ENCODE peak calls at places on chromosome 13, in seven cellular contexts. One of them, this sample, is unnamed.

GRCh38 chr13:26061947-26062346 is 10.1 kb upstream of the SHISA2 start:
- DNase-seq in neuronal stem cell: no peak
- DNase-seq in lower lobe of right lung: no peak
- DNase-seq in cardiac muscle cell: peak; percentile 73
- DNase-seq in adipocyte: peak; percentile 77
- DNase-seq in MG63: peak; percentile 71
- DNase-seq in left ventricle myocardium inferior: no peak
- DNase-seq in this sample: peak; percentile 68

GRCh38 chr13:106507560-106508274 is 27.7 kb downstream of the EFNB2 start:
- DNase-seq in MG63: no peak
- DNase-seq in left ventricle myocardium inferior: no peak
- DNase-seq in lower lobe of right lung: no peak
- DNase-seq in neuronal stem cell: no peak
- DNase-seq in adipocyte: peak; percentile 78
- DNase-seq in cardiac muscle cell: peak; percentile 96
- DNase-seq in this sample: peak; percentile 98

GRCh38 chr13:74200081-74200480 is 65.9 kb upstream of the KLF12 start:
- DNase-seq in adipocyte: peak; percentile 39
- DNase-seq in cardiac muscle cell: no peak
- DNase-seq in neuronal stem cell: no peak
- DNase-seq in MG63: no peak
- DNase-seq in lower lobe of right lung: no peak
- DNase-seq in left ventricle myocardium inferior: no peak
- DNase-seq in this sample: peak; percentile 66

GRCh38 chr13:82672248-82672647 is 1210.0 kb downstream of the SLITRK1 start:
- DNase-seq in lower lobe of right lung: no peak
- DNase-seq in cardiac muscle cell: no peak
- DNase-seq in left ventricle myocardium inferior: no peak
- DNase-seq in MG63: no peak
- DNase-seq in adipocyte: peak; percentile 8
- DNase-seq in neuronal stem cell: no peak
- DNase-seq in this sample: no peak

GRCh38 chr13:59681630-59682311 is 482.0 kb downstream of the DIAPH3 start:
- DNase-seq in cardiac muscle cell: no peak
- DNase-seq in left ventricle myocardium inferior: no peak
- DNase-seq in MG63: no peak
- DNase-seq in adipocyte: peak; percentile 46
- DNase-seq in neuronal stem cell: no peak
- DNase-seq in lower lobe of right lung: no peak
- DNase-seq in this sample: peak; percentile 69

GRCh38 chr13:97913206-97913605 is 40.3 kb upstream of the IPO5 start:
- DNase-seq in MG63: no peak
- DNase-seq in left ventricle myocardium inferior: no peak
- DNase-seq in adipocyte: no peak
- DNase-seq in lower lobe of right lung: no peak
- DNase-seq in neuronal stem cell: no peak
- DNase-seq in cardiac muscle cell: peak; percentile 29
- DNase-seq in this sample: no peak

GRCh38 chr13:34162545-34162936 is 344.6 kb downstream of the RFC3 start:
- DNase-seq in lower lobe of right lung: no peak
- DNase-seq in left ventricle myocardium inferior: no peak
- DNase-seq in neuronal stem cell: no peak
- DNase-seq in adipocyte: peak; percentile 61
- DNase-seq in MG63: no peak
- DNase-seq in cardiac muscle cell: peak; percentile 27
- DNase-seq in this sample: peak; percentile 94

GRCh38 chr13:45007225-45007624 is 17.9 kb downstream of the GPALPP1 start:
- DNase-seq in neuronal stem cell: no peak
- DNase-seq in cardiac muscle cell: no peak
- DNase-seq in adipocyte: no peak
- DNase-seq in lower lobe of right lung: no peak
- DNase-seq in MG63: no peak
- DNase-seq in left ventricle myocardium inferior: no peak
- DNase-seq in this sample: no peak

GRCh38 chr13:42873081-42873480 is 91.7 kb downstream of the FAM216B start:
- DNase-seq in MG63: no peak
- DNase-seq in left ventricle myocardium inferior: no peak
- DNase-seq in neuronal stem cell: no peak
- DNase-seq in adipocyte: no peak
- DNase-seq in lower lobe of right lung: no peak
- DNase-seq in cardiac muscle cell: no peak
- DNase-seq in this sample: no peak

GRCh38 chr13:105603283-105603682 is 932.2 kb downstream of the EFNB2 start:
- DNase-seq in lower lobe of right lung: no peak
- DNase-seq in MG63: no peak
- DNase-seq in adipocyte: no peak
- DNase-seq in left ventricle myocardium inferior: no peak
- DNase-seq in cardiac muscle cell: no peak
- DNase-seq in neuronal stem cell: no peak
- DNase-seq in this sample: peak; percentile 40

GRCh38 chr13:40185393-40185792 is 481.0 kb downstream of the FOXO1 start:
- DNase-seq in left ventricle myocardium inferior: no peak
- DNase-seq in lower lobe of right lung: no peak
- DNase-seq in neuronal stem cell: no peak
- DNase-seq in adipocyte: no peak
- DNase-seq in cardiac muscle cell: no peak
- DNase-seq in MG63: no peak
- DNase-seq in this sample: no peak

GRCh38 chr13:24443366-24443765 is 69.2 kb downstream of the PARP4 start:
- DNase-seq in cardiac muscle cell: no peak
- DNase-seq in MG63: no peak
- DNase-seq in lower lobe of right lung: no peak
- DNase-seq in adipocyte: no peak
- DNase-seq in neuronal stem cell: no peak
- DNase-seq in left ventricle myocardium inferior: no peak
- DNase-seq in this sample: no peak

GRCh38 chr13:95185311-95185710 is 115.9 kb downstream of the ABCC4 start:
- DNase-seq in lower lobe of right lung: no peak
- DNase-seq in MG63: no peak
- DNase-seq in adipocyte: no peak
- DNase-seq in neuronal stem cell: no peak
- DNase-seq in left ventricle myocardium inferior: no peak
- DNase-seq in cardiac muscle cell: no peak
- DNase-seq in this sample: no peak

GRCh38 chr13:43730642-43731041 is 56.1 kb downstream of the ENOX1 start:
- DNase-seq in cardiac muscle cell: peak; percentile 33
- DNase-seq in MG63: peak; percentile 15
- DNase-seq in neuronal stem cell: no peak
- DNase-seq in adipocyte: no peak
- DNase-seq in lower lobe of right lung: no peak
- DNase-seq in left ventricle myocardium inferior: no peak
- DNase-seq in this sample: peak; percentile 36

GRCh38 chr13:107216046-107216715 is 648.2 kb upstream of the ARGLU1 start:
- DNase-seq in lower lobe of right lung: no peak
- DNase-seq in adipocyte: no peak
- DNase-seq in left ventricle myocardium inferior: no peak
- DNase-seq in neuronal stem cell: no peak
- DNase-seq in MG63: peak; percentile 53
- DNase-seq in cardiac muscle cell: no peak
- DNase-seq in this sample: no peak

GRCh38 chr13:39527961-39528720 is 74.9 kb downstream of the LHFPL6 start:
- DNase-seq in cardiac muscle cell: peak; percentile 83
- DNase-seq in lower lobe of right lung: no peak
- DNase-seq in MG63: peak; percentile 83
- DNase-seq in adipocyte: peak; percentile 90
- DNase-seq in neuronal stem cell: no peak
- DNase-seq in left ventricle myocardium inferior: no peak
- DNase-seq in this sample: peak; percentile 89

GRCh38 chr13:52001120-52001731 is 10.0 kb downstream of the ATP7B start:
- DNase-seq in neuronal stem cell: no peak
- DNase-seq in MG63: no peak
- DNase-seq in cardiac muscle cell: peak; percentile 64
- DNase-seq in adipocyte: peak; percentile 71
- DNase-seq in left ventricle myocardium inferior: no peak
- DNase-seq in lower lobe of right lung: no peak
- DNase-seq in this sample: peak; percentile 71

GRCh38 chr13:114282143-114282685 is 813 bp downstream of the UPF3A start:
- DNase-seq in left ventricle myocardium inferior: peak; percentile 21
- DNase-seq in neuronal stem cell: peak; percentile 69
- DNase-seq in MG63: peak; percentile 43
- DNase-seq in adipocyte: peak; percentile 86
- DNase-seq in lower lobe of right lung: peak; percentile 68
- DNase-seq in cardiac muscle cell: no peak
- DNase-seq in this sample: peak; percentile 73

GRCh38 chr13:114284680-114285079 is 3.3 kb downstream of the UPF3A start:
- DNase-seq in lower lobe of right lung: no peak
- DNase-seq in cardiac muscle cell: no peak
- DNase-seq in adipocyte: no peak
- DNase-seq in MG63: no peak
- DNase-seq in left ventricle myocardium inferior: no peak
- DNase-seq in neuronal stem cell: no peak
- DNase-seq in this sample: no peak

GRCh38 chr13:114281351-114282142 is at the start of gene UPF3A:
- DNase-seq in MG63: peak; percentile 94
- DNase-seq in left ventricle myocardium inferior: peak; percentile 93
- DNase-seq in neuronal stem cell: peak; percentile 95
- DNase-seq in adipocyte: peak; percentile 96
- DNase-seq in cardiac muscle cell: peak; percentile 97
- DNase-seq in lower lobe of right lung: peak; percentile 92
- DNase-seq in this sample: peak; percentile 90

GRCh38 chr13:114285166-114285808 is 3.9 kb downstream of the UPF3A start:
- DNase-seq in cardiac muscle cell: no peak
- DNase-seq in left ventricle myocardium inferior: no peak
- DNase-seq in neuronal stem cell: no peak
- DNase-seq in adipocyte: no peak
- DNase-seq in lower lobe of right lung: no peak
- DNase-seq in MG63: no peak
- DNase-seq in this sample: peak; percentile 51

GRCh38 chr13:114283581-114283980 is 2.2 kb downstream of the UPF3A start:
- DNase-seq in cardiac muscle cell: no peak
- DNase-seq in MG63: no peak
- DNase-seq in neuronal stem cell: no peak
- DNase-seq in left ventricle myocardium inferior: no peak
- DNase-seq in adipocyte: no peak
- DNase-seq in lower lobe of right lung: no peak
- DNase-seq in this sample: no peak
- H3K36me3 ChIP-seq in cardiac muscle cell: peaks cover 20% of the 10 kb centered on the region
- H3K36me3 ChIP-seq in MG63: peaks cover 43% of the 10 kb centered on the region
- H3K36me3 ChIP-seq in neuronal stem cell: peaks cover 16% of the 10 kb centered on the region
- H3K36me3 ChIP-seq in left ventricle myocardium inferior: peaks cover 30% of the 10 kb centered on the region
- H3K36me3 ChIP-seq in adipocyte: peaks cover 41% of the 10 kb centered on the region
- H3K36me3 ChIP-seq in lower lobe of right lung: peaks cover 44% of the 10 kb centered on the region
- H3K36me3 ChIP-seq in this sample: peaks cover 6% of the 10 kb centered on the region

DNA sequence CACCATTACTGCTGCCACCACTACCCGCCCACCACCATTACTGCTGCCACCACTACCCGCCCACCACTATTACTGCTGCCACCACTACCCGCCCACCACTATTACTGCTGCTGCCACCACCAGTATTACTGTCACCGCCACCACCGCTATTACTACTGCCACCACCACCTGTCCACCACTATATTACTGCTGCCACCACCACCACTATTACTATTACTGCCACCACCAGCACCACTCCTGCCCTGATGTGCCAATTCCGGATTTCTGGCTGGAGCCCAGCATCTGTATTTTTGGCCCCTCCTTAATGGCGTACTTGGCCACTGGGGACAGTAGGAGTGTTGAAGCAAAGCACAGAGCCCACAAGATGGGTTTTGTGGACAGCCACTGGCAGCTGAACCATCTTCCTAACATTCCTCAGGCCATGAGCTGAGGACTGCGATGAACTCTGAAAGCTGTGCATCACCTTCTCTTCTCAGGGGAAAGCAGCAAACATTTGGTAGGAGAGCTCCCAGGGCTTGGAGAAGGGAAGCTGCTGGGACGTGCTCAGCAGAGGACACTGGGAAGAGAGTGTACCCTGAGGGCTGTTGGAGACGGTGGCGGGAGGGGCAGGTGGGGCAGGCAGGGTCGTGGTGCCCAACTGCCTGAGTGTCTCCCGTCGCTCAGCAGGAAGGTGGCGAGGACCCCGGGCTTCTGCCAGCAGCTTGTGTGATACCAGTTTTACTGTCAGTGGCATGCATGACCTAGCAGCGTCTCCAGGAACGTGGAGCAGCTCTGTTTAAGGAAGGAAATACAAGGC is 23.0 kb downstream of the CUL4A start:
- DNase-seq in lower lobe of right lung: no peak
- DNase-seq in adipocyte: no peak
- DNase-seq in left ventricle myocardium inferior: no peak
- DNase-seq in neuronal stem cell: no peak
- DNase-seq in cardiac muscle cell: no peak
- DNase-seq in MG63: no peak
- DNase-seq in this sample: no peak
- H3K36me3 ChIP-seq in lower lobe of right lung: peaks cover 83% of the 10 kb centered on the region
- H3K36me3 ChIP-seq in adipocyte: peaks cover 74% of the 10 kb centered on the region
- H3K36me3 ChIP-seq in left ventricle myocardium inferior: peaks cover 86% of the 10 kb centered on the region
- H3K36me3 ChIP-seq in neuronal stem cell: peaks cover 26% of the 10 kb centered on the region
- H3K36me3 ChIP-seq in cardiac muscle cell: peaks cover 33% of the 10 kb centered on the region
- H3K36me3 ChIP-seq in MG63: peaks cover 47% of the 10 kb centered on the region
- H3K36me3 ChIP-seq in this sample: peaks cover 24% of the 10 kb centered on the region

GRCh38 chr13:33114146-33114545 is 97.9 kb downstream of the KL start:
- DNase-seq in lower lobe of right lung: no peak
- DNase-seq in adipocyte: no peak
- DNase-seq in cardiac muscle cell: no peak
- DNase-seq in neuronal stem cell: no peak
- DNase-seq in MG63: no peak
- DNase-seq in left ventricle myocardium inferior: no peak
- DNase-seq in this sample: no peak

GRCh38 chr13:33111414-33112110 is 95.3 kb downstream of the KL start:
- DNase-seq in MG63: peak; percentile 44
- DNase-seq in cardiac muscle cell: peak; percentile 65
- DNase-seq in adipocyte: no peak
- DNase-seq in lower lobe of right lung: no peak
- DNase-seq in left ventricle myocardium inferior: peak; percentile 37
- DNase-seq in neuronal stem cell: no peak
- DNase-seq in this sample: peak; percentile 69

GRCh38 chr13:33110386-33110712 is 94.1 kb downstream of the KL start:
- DNase-seq in cardiac muscle cell: no peak
- DNase-seq in left ventricle myocardium inferior: no peak
- DNase-seq in MG63: no peak
- DNase-seq in adipocyte: no peak
- DNase-seq in neuronal stem cell: no peak
- DNase-seq in lower lobe of right lung: no peak
- DNase-seq in this sample: no peak

GRCh38 chr13:33110713-33111413 is 94.6 kb downstream of the KL start:
- DNase-seq in lower lobe of right lung: peak; percentile 52
- DNase-seq in adipocyte: no peak
- DNase-seq in left ventricle myocardium inferior: peak; percentile 65
- DNase-seq in neuronal stem cell: no peak
- DNase-seq in MG63: peak; percentile 77
- DNase-seq in cardiac muscle cell: peak; percentile 32
- DNase-seq in this sample: peak; percentile 71

DNA sequence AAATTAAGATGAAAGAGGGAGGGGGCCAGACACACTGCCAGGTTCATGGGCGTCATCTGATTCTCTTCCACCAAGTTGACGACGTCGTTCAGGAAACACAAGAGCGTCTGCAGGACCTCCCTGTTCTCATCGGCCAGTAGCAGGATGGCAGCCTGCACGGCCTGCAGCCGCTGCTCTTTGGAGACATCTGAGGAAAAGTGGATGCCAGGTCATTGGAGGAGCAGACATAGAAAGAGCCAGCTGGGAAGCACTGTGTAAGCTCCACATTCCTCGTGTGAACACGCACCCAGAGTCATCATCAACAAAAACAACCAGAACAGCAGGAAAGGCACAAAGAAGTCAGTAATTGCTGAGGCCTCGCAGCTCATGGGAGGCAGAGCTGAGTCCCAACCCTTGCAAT is 96.5 kb downstream of the KL start:
- DNase-seq in cardiac muscle cell: no peak
- DNase-seq in MG63: no peak
- DNase-seq in neuronal stem cell: no peak
- DNase-seq in left ventricle myocardium inferior: no peak
- DNase-seq in adipocyte: no peak
- DNase-seq in lower lobe of right lung: no peak
- DNase-seq in this sample: no peak
- H3K36me3 ChIP-seq in cardiac muscle cell: peaks cover 37% of the 10 kb centered on the region
- H3K36me3 ChIP-seq in MG63: peaks cover 85% of the 10 kb centered on the region
- H3K36me3 ChIP-seq in neuronal stem cell: no peaks in the 10 kb centered on the region
- H3K36me3 ChIP-seq in left ventricle myocardium inferior: peaks cover 87% of the 10 kb centered on the region
- H3K36me3 ChIP-seq in adipocyte: peaks cover 59% of the 10 kb centered on the region
- H3K36me3 ChIP-seq in lower lobe of right lung: peaks cover 90% of the 10 kb centered on the region
- H3K36me3 ChIP-seq in this sample: peaks cover 25% of the 10 kb centered on the region

GRCh38 chr13:36325912-36326311 is 20.3 kb downstream of the SPART start:
- DNase-seq in lower lobe of right lung: no peak
- DNase-seq in cardiac muscle cell: no peak
- DNase-seq in MG63: no peak
- DNase-seq in neuronal stem cell: no peak
- DNase-seq in left ventricle myocardium inferior: no peak
- DNase-seq in adipocyte: no peak
- DNase-seq in this sample: no peak
- H3K36me3 ChIP-seq in lower lobe of right lung: peaks cover 89% of the 10 kb centered on the region
- H3K36me3 ChIP-seq in cardiac muscle cell: peaks cover 37% of the 10 kb centered on the region
- H3K36me3 ChIP-seq in MG63: peaks cover 84% of the 10 kb centered on the region
- H3K36me3 ChIP-seq in neuronal stem cell: peaks cover 9% of the 10 kb centered on the region
- H3K36me3 ChIP-seq in left ventricle myocardium inferior: peaks cover 86% of the 10 kb centered on the region
- H3K36me3 ChIP-seq in adipocyte: peaks cover 84% of the 10 kb centered on the region
- H3K36me3 ChIP-seq in this sample: peaks cover 4% of the 10 kb centered on the region